ENCODE peak calls at places on chromosome 16, in five cellular contexts. J, G, O, B and Z are unnamed samples.
A peak's percentile ranks its signal among the peaks of the same experiment; 100 is the strongest.

GRCh38 chr16:7722761-7723160 is 390.1 kb downstream of the RBFOX1 start:
- DNase-seq in J (no peak), G (no peak), O (no peak), B (no peak), Z (no peak)

GRCh38 chr16:66984902-66985311 is 3.5 kb upstream of the CES4A start:
- DNase-seq in J (no peak), G (no peak), O (no peak), B (no peak), Z (no peak)

GRCh38 chr16:72198021-72198420 is 26.1 kb upstream of the PMFBP1 start:
- DNase-seq in J (no peak), G (no peak), O (no peak), B (no peak), Z (no peak)

GRCh38 chr16:11127610-11128195 is 128.3 kb downstream of the SOCS1 start:
- DNase-seq in J (no peak), G (no peak), O (no peak), B (no peak), Z (no peak)

GRCh38 chr16:2148714-2149629 is 547 bp downstream of the RAB26 start:
- DNase-seq in J (no peak), G (peak; percentile 68), O (no peak), B (no peak), Z (no peak)

GRCh38 chr16:88348377-88349152 is 34.2 kb upstream of the ZNF469 start:
- DNase-seq in J (no peak), G (peak; percentile 17), O (no peak), B (no peak), Z (no peak)

GRCh38 chr16:30064746-30065111 is 831 bp upstream of the ALDOA start:
- DNase-seq in J (no peak), G (no peak), O (no peak), B (no peak), Z (no peak)

GRCh38 chr16:53415504-53415903 is 18.8 kb upstream of the RBL2 start:
- DNase-seq in J (no peak), G (no peak), O (peak; percentile 88), B (no peak), Z (no peak)

GRCh38 chr16:56357765-56358322 is 67.5 kb downstream of the AMFR start:
- DNase-seq in J (no peak), G (peak; percentile 28), O (no peak), B (no peak), Z (no peak)

GRCh38 chr16:76222087-76222486 is 55.1 kb upstream of the CNTNAP4 start:
- DNase-seq in J (no peak), G (no peak), O (no peak), B (no peak), Z (no peak)

GRCh38 chr16:600781-601180 is 10.9 kb downstream of the RAB40C start:
- DNase-seq in J (no peak), G (no peak), O (no peak), B (no peak), Z (peak; percentile 34)

GRCh38 chr16:83901101-83901500 is 2.2 kb downstream of the MLYCD start:
- DNase-seq in J (no peak), G (no peak), O (no peak), B (no peak), Z (no peak)

GRCh38 chr16:88700636-88701482 is 5.3 kb downstream of the RNF166 start:
- DNase-seq in J (peak; percentile 67), G (peak; percentile 88), O (peak; percentile 96), B (peak; percentile 96), Z (peak; percentile 96)

GRCh38 chr16:85385463-85386331 is 227.4 kb upstream of the GSE1 start:
- DNase-seq in J (no peak), G (peak; percentile 32), O (no peak), B (no peak), Z (no peak)

GRCh38 chr16:88013091-88013609 is 61.9 kb downstream of the BANP start:
- DNase-seq in J (no peak), G (peak; percentile 88), O (no peak), B (no peak), Z (no peak)

GRCh38 chr16:9090101-9090959 is 1.1 kb upstream of the HAPSTR1 start:
- DNase-seq in J (no peak), G (peak; percentile 74), O (no peak), B (no peak), Z (no peak)

GRCh38 chr16:85555549-85556455 is 57.3 kb upstream of the GSE1 start:
- DNase-seq in J (no peak), G (peak; percentile 81), O (no peak), B (peak; percentile 13), Z (peak; percentile 37)

GRCh38 chr16:84845496-84846002 is 25.8 kb downstream of the CRISPLD2 start:
- DNase-seq in J (no peak), G (no peak), O (no peak), B (no peak), Z (no peak)

GRCh38 chr16:3097266-3097665 is 1.8 kb downstream of the ZSCAN10 start:
- DNase-seq in J (no peak), G (peak; percentile 7), O (no peak), B (no peak), Z (no peak)

GRCh38 chr16:10877472-10877946 is 507 bp downstream of the CIITA start:
- DNase-seq in J (no peak), G (no peak), O (no peak), B (no peak), Z (no peak)

GRCh38 chr16:87687998-87688529 is 77.7 kb downstream of the KLHDC4 start:
- DNase-seq in J (no peak), G (no peak), O (no peak), B (no peak), Z (no peak)

GRCh38 chr16:75151798-75152197 is 3.5 kb downstream of the ZFP1 start:
- DNase-seq in J (no peak), G (no peak), O (no peak), B (no peak), Z (no peak)

GRCh38 chr16:85900031-85900792 is 1.2 kb downstream of the IRF8 start:
- DNase-seq in J (no peak), G (peak; percentile 54), O (no peak), B (no peak), Z (no peak)

GRCh38 chr16:84754353-84754856 is 54.6 kb downstream of the USP10 start:
- DNase-seq in J (peak; percentile 46), G (no peak), O (peak; percentile 76), B (peak; percentile 61), Z (peak; percentile 41)

GRCh38 chr16:74641969-74642368 is 24.7 kb downstream of the RFWD3 start:
- DNase-seq in J (no peak), G (no peak), O (no peak), B (no peak), Z (no peak)

GRCh38 chr16:31201511-31202401 is 804 bp downstream of the PYCARD start:
- DNase-seq in J (no peak), G (peak; percentile 86), O (no peak), B (peak; percentile 55), Z (peak; percentile 33)

GRCh38 chr16:2429771-2430663 is 770 bp downstream of the CCNF start:
- DNase-seq in J (no peak), G (no peak), O (no peak), B (peak; percentile 41), Z (no peak)

GRCh38 chr16:86138121-86138944 is 239.4 kb downstream of the IRF8 start:
- DNase-seq in J (no peak), G (no peak), O (no peak), B (no peak), Z (no peak)

GRCh38 chr16:58120216-58120615 is 9.0 kb downstream of the CFAP20 start:
- DNase-seq in J (no peak), G (no peak), O (no peak), B (no peak), Z (no peak)

GRCh38 chr16:89112377-89113151 is 18.9 kb downstream of the ACSF3 start:
- DNase-seq in J (no peak), G (peak; percentile 9), O (no peak), B (no peak), Z (no peak)

GRCh38 chr16:27222499-27223225 is 19.3 kb downstream of the KDM8 start:
- DNase-seq in J (no peak), G (peak; percentile 44), O (peak; percentile 88), B (no peak), Z (no peak)

GRCh38 chr16:48542020-48542473 is 67.9 kb downstream of the N4BP1 start:
- DNase-seq in J (no peak), G (peak; percentile 57), O (peak; percentile 45), B (peak; percentile 44), Z (no peak)

GRCh38 chr16:19771040-19771439 is 53.0 kb downstream of the IQCK start:
- DNase-seq in J (no peak), G (no peak), O (no peak), B (no peak), Z (no peak)

GRCh38 chr16:1632638-1632970 is 20.4 kb downstream of the CRAMP1 start:
- DNase-seq in J (no peak), G (no peak), O (no peak), B (no peak), Z (no peak)

GRCh38 chr16:759110-759910 is 1.2 kb upstream of the MSLN start:
- DNase-seq in J (no peak), G (no peak), O (no peak), B (no peak), Z (no peak)